ENCODE peak calls at places on chromosomes 7 and 10, in four cellular contexts. Z is lung, V is psoas muscle, M is AG10803. C is an unnamed sample.

GRCh38 chr10:13684252-13684791 is 97.6 kb downstream of the PRPF18 start:
- DNase-seq in V (peak; percentile 75), M (peak; percentile 73), Z (peak; percentile 41), C (peak; percentile 76)

GRCh38 chr7:75638607-75639070 is 100.1 kb downstream of the HIP1 start:
- DNase-seq in V (peak; percentile 53), M (no peak), Z (peak; percentile 39), C (no peak)

GRCh38 chr7:135349746-135350145 is 116.1 kb downstream of the STRA8 start:
- DNase-seq in Z (no peak), V (no peak), M (no peak), C (peak; percentile 6)

GRCh38 chr7:141320287-141320686 is 230.9 kb upstream of the AGK start:
- DNase-seq in V (no peak), M (no peak), Z (no peak), C (no peak)

GRCh38 chr10:11787846-11788245 is 35.3 kb upstream of the PROSER2 start:
- DNase-seq in M (no peak), V (no peak), Z (no peak), C (no peak)

GRCh38 chr7:150941983-150942590 is 36.0 kb downstream of the KCNH2 start:
- DNase-seq in Z (no peak), V (no peak), M (no peak), C (no peak)

GRCh38 chr7:13742719-13743640 is 246.5 kb downstream of the ETV1 start:
- DNase-seq in M (peak; percentile 67), V (no peak), Z (peak; percentile 32), C (peak; percentile 81)

GRCh38 chr10:68364101-68364886 is 31.6 kb upstream of the PBLD start:
- DNase-seq in V (no peak), Z (no peak), M (peak; percentile 61), C (no peak)

GRCh38 chr10:4691776-4692175 is 134.2 kb upstream of the AKR1E2 start:
- DNase-seq in Z (no peak), M (peak; percentile 48), V (no peak), C (peak; percentile 61)

GRCh38 chr7:80439894-80440811 is 71.7 kb downstream of the GNAT3 start:
- DNase-seq in Z (no peak), V (no peak), M (peak; percentile 80), C (peak; percentile 72)

GRCh38 chr7:149261321-149261828 is 621 bp upstream of the ZNF783 start:
- DNase-seq in M (peak; percentile 51), V (no peak), Z (no peak), C (peak; percentile 48)

GRCh38 chr10:96986200-96986856 is 154.2 kb downstream of the LCOR start:
- DNase-seq in Z (no peak), V (no peak), M (no peak), C (no peak)

GRCh38 chr7:66927348-66927948 is 6.4 kb downstream of the TMEM248 start:
- DNase-seq in V (no peak), Z (no peak), M (no peak), C (no peak)

GRCh38 chr10:44963772-44964633 is 4.4 kb downstream of the RASSF4 start:
- DNase-seq in M (no peak), Z (peak; percentile 72), V (peak; percentile 81), C (no peak)

GRCh38 chr7:23394828-23395227 is 75.5 kb downstream of the IGF2BP3 start:
- DNase-seq in Z (no peak), V (no peak), M (peak; percentile 18), C (no peak)

GRCh38 chr10:111430070-111430469 is 353.2 kb downstream of the ADRA2A start:
- DNase-seq in M (no peak), V (no peak), Z (no peak), C (no peak)

GRCh38 chr7:55063036-55063435 is 44.2 kb downstream of the EGFR start:
- DNase-seq in Z (no peak), V (no peak), M (no peak), C (no peak)

GRCh38 chr7:43522406-43523156 is 60.3 kb upstream of the STK17A start:
- DNase-seq in Z (no peak), M (peak; percentile 92), V (no peak), C (peak; percentile 65)

GRCh38 chr7:44911911-44912310 is 26.6 kb upstream of the PURB start:
- DNase-seq in Z (no peak), M (no peak), V (no peak), C (no peak)

GRCh38 chr10:80197972-80198591 is 7.3 kb downstream of the ANXA11 start:
- DNase-seq in M (no peak), V (peak; percentile 46), Z (no peak), C (no peak)

GRCh38 chr10:130169136-130169888 is 33.1 kb downstream of the GLRX3 start:
- DNase-seq in V (no peak), M (peak; percentile 55), Z (no peak), C (peak; percentile 83)

GRCh38 chr10:131855396-131855762 is 45.4 kb upstream of the PPP2R2D start:
- DNase-seq in V (no peak), Z (no peak), M (no peak), C (no peak)

GRCh38 chr10:102523250-102524029 is 19.7 kb downstream of the SUFU start:
- DNase-seq in M (peak; percentile 64), V (peak; percentile 40), Z (no peak), C (peak; percentile 88)

GRCh38 chr10:89755374-89755773 is 54.0 kb downstream of the KIF20B start:
- DNase-seq in Z (no peak), V (no peak), M (no peak), C (no peak)
- TF ChIP-seq CTCF in Z (no peak), V (no peak), M (no peak), C (no peak)

DNA sequence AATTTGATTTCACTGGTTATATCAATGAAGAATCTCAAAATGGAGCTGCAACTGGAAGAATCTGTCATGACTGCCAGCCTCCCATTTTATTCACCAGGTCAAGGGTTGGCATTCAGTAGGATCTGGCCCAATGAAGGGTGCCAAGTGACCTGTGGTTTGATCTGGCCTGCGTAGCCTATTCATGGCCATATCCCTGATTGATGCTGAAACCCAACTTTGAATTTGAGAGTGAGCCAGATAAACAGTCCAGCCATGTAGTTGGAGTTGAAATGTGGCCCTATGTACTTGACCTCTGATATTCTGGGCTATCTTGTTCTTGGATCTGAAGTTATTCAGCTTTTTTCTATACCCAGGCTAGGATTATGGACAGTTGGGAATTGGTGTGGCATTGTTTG is 1.5 kb downstream of the MKLN1 start:
- DNase-seq in M (no peak), Z (no peak), V (no peak), C (no peak)
- H3K4me3 ChIP-seq in M (peak overlapping the region; percentile 91), Z (no peak overlapping the region), V (peak overlapping the region; percentile 99), C (peak overlapping the region; percentile 95)

GRCh38 chr10:51269816-51270215 is 195.5 kb downstream of the PRKG1 start:
- DNase-seq in Z (no peak), V (no peak), M (peak; percentile 63), C (peak; percentile 24)
- TF ChIP-seq CTCF in Z (no peak), V (no peak), M (no peak), C (no peak)

DNA sequence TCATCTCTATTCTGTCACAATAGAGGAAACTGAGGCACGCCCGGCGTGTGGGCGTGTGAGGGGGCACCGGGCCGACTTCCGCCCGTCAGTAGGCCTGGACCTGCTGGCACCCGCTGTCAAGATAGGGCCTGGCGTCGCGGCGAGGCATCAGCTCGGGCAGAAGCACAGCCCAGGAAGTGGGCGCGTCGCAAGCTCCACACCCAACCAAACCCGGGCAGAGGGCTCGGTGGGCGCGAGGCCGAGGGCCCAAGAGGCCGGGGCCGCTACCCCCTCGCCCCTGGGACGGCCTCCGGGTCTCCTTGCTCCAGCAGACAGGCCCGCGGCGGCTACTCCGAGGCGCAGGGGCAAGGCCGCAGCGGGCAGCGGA is 91.2 kb downstream of the SPAG6 start:
- DNase-seq in V (no peak), M (no peak), Z (peak; percentile 35), C (no peak)
- H3K4me3 ChIP-seq in V (peak overlapping the region; percentile 92), M (peak overlapping the region; percentile 78), Z (peak overlapping the region; percentile 18), C (peak overlapping the region; percentile 68)

GRCh38 chr7:25124485-25125136 is 449 bp downstream of the CYCS start:
- DNase-seq in V (no peak), Z (no peak), M (peak; percentile 30), C (peak; percentile 47)

GRCh38 chr7:25121599-25121998 is 3.5 kb downstream of the CYCS start:
- DNase-seq in Z (no peak), V (no peak), M (no peak), C (no peak)

GRCh38 chr7:25122373-25122772 is 2.7 kb downstream of the CYCS start:
- DNase-seq in Z (no peak), V (no peak), M (peak; percentile 74), C (peak; percentile 31)

GRCh38 chr7:25125137-25125946 is at the start of gene CYCS:
- DNase-seq in M (peak; percentile 100), Z (peak; percentile 100), V (peak; percentile 99), C (peak; percentile 100)
- TF ChIP-seq CTCF in M (no peak), Z (no peak), V (no peak), C (no peak)

DNA sequence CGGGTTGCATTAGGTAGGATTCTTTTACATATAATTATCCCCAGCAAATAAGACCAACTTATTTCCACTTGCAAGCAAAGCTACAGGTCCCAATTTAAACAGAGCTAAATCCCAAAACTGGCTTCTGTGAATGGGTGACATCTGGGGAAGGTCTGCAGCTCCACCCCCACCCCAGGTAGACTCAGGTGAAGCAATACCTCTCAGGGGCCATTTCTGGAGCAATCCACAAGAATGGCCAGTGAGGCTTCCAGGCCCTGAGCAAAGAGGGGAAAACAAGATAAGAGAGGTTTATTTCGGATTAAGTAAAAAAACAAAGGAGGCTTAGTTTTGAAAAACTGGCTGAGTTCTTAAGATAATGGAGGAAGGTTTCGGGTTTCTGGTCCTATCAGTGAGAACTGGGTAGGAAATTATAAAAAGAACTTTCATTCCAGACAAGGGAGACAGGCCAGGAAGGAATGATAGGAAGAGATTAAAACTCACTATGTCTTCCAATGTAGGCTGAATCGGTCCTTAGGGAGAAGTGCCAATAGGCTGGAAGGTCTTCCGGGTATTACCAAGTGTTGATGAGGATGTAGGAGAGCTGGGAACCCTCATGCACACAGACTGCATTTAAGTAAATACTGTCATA is 25.4 kb downstream of the SH3PXD2A start:
- DNase-seq in M (no peak), V (no peak), Z (no peak), C (no peak)
- H3K4me3 ChIP-seq in M (no peak overlapping the region), V (no peak overlapping the region), Z (no peak overlapping the region), C (no peak overlapping the region)

GRCh38 chr10:28410420-28411135 is 107.7 kb upstream of the MPP7 start:
- DNase-seq in M (no peak), Z (no peak), V (no peak), C (peak; percentile 11)
- TF ChIP-seq CTCF in M (no peak), Z (no peak), V (no peak), C (peak; percentile 47)

C was measured in choroid plexus epithelial cell.